ENCODE peak calls at places on chromosomes 16 and 17, in seven cellular contexts. O is heart left ventricle, E is right lobe of liver, R is stomach, M is ovary, P is body of pancreas, L is suprapubic skin. A is an unnamed sample.

GRCh38 chr16:71540-72341 is 690 bp downstream of the RHBDF1 start:
- DNase-seq in M (peak; percentile 75), E (no peak), O (no peak), R (peak; percentile 57), L (peak; percentile 95), P (peak; percentile 86), A (peak; percentile 93)

GRCh38 chr16:1509307-1510221 is 16.4 kb downstream of the TELO2 start:
- DNase-seq in E (peak; percentile 61), O (peak; percentile 84), P (no peak), R (no peak), M (no peak), L (no peak), A (no peak)

GRCh38 chr16:8730335-8730915 is 56.0 kb downstream of the ABAT start:
- DNase-seq in E (peak; percentile 85), L (no peak), O (no peak), M (no peak), R (no peak), P (peak; percentile 88), A (peak; percentile 37)

GRCh38 chr16:11201498-11202259 is 54.3 kb downstream of the SOCS1 start:
- DNase-seq in O (no peak), R (peak; percentile 41), P (no peak), M (no peak), L (no peak), E (peak; percentile 68), A (no peak)

GRCh38 chr17:32783602-32784001 is 93.3 kb downstream of the MYO1D start:
- DNase-seq in E (no peak), M (no peak), P (no peak), R (no peak), L (no peak), O (no peak), A (no peak)

GRCh38 chr17:82407255-82407654 is 10.9 kb upstream of the HEXD start:
- DNase-seq in E (no peak), R (peak; percentile 35), L (no peak), P (no peak), M (no peak), O (no peak), A (no peak)

GRCh38 chr17:31433091-31433790 is 41.8 kb downstream of the RAB11FIP4 start:
- DNase-seq in O (no peak), R (no peak), E (no peak), L (no peak), P (no peak), M (no peak), A (no peak)

GRCh38 chr17:81424613-81425017 is 29.4 kb downstream of the BAHCC1 start:
- DNase-seq in R (no peak), E (no peak), L (no peak), O (no peak), P (no peak), M (no peak), A (no peak)

GRCh38 chr17:17042851-17043667 is 802 bp downstream of the MPRIP start:
- DNase-seq in M (peak; percentile 51), E (no peak), O (no peak), P (no peak), L (no peak), R (no peak), A (no peak)

GRCh38 chr16:57186630-57187507 is 740 bp downstream of the RSPRY1 start:
- DNase-seq in R (no peak), M (peak; percentile 48), E (peak; percentile 28), O (no peak), P (peak; percentile 38), L (no peak), A (no peak)

GRCh38 chr17:58324409-58325288 is 3.9 kb downstream of the TSPOAP1 start:
- DNase-seq in L (no peak), O (peak; percentile 67), P (peak; percentile 73), R (peak; percentile 69), M (peak; percentile 71), E (peak; percentile 48), A (no peak)

GRCh38 chr16:71628810-71629209 is 2.8 kb downstream of the MARVELD3 start:
- DNase-seq in R (no peak), P (peak; percentile 19), E (no peak), M (no peak), L (no peak), O (no peak), A (no peak)

DNA sequence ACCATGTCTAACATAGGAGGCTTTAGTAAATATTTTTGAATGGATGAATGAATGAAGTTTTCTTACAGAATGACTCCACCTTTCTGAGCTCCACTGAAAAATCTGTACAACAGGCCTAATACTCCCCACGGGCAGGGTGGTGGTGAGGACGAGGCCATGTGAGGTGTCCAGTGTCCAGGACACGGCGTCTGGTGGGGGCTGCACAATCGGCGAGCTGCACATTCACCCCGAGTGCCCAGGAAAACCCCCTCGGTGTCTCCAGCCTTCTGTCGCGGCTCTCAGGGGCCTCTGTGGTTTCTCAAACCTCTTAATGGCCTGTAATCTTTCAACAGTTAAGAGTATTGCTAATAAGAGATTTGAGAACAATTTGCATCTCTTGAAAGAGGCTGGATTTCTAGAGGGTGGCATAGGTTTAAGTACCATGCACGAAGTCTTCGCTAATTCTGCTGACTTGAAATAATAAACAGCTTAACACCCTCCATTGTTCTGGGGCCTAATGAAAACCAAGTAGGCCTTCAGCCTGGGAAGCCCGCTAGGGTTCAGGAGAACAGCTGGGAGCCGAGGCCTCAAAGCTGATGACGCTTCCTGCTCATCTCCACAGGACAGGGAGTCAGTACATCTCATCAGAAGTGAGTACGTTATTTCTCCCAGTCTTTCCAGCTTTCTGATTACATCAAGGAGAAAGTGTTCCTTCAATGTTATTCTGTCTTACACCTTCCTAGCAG is 304.6 kb upstream of the FOXF1 start:
- DNase-seq in O (no peak), R (no peak), M (no peak), E (no peak), P (no peak), L (no peak), A (no peak)
- TF ChIP-seq CTCF in O (no peak), R (no peak), M (no peak), E (no peak), P (no peak), L (no peak), A (no peak)

GRCh38 chr16:84597518-84598390 is 20.1 kb downstream of the COTL1 start:
- DNase-seq in P (no peak), M (no peak), L (no peak), E (no peak), O (no peak), R (no peak), A (no peak)

GRCh38 chr16:84596801-84597517 is 20.9 kb downstream of the COTL1 start:
- DNase-seq in O (no peak), P (no peak), M (no peak), R (no peak), L (no peak), E (no peak), A (no peak)

GRCh38 chr16:84598391-84598750 is 19.5 kb downstream of the COTL1 start:
- DNase-seq in O (no peak), L (no peak), R (no peak), P (no peak), E (no peak), M (no peak), A (no peak)

GRCh38 chr16:84600343-84601229 is 17.3 kb downstream of the COTL1 start:
- DNase-seq in R (no peak), L (no peak), M (no peak), E (peak; percentile 21), O (no peak), P (no peak), A (no peak)

DNA sequence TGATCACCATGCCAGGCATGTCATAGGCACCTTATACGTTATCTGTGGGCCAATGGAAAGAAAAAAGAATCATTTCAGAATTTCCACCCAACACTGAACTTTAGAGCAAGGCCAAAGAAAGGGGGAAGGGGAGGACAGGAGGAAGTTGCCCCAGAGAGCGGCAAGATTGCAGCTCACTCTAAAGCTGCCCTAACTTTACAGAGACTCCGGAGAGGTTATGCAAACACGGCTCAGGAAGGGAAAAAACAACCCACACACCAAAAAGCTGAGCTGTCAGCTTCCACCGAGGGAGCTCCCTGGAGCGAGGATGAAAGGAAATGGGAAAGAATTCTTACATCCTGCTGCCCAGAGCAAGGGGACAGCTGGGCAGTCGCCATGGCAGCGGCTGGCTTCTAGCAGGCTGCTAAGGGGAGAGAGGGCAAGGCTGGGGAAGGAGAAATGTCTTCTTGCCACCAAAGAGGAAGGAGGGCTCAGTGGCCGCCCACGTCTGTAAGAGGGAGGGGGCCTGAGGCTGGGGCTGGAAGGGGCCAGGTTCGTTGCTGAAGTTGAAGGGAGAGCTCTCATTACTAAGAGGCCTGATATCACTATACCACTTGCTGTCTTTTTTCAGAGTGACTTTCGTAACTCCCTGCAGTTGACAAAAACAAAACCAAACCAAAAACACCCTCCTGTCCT is 18.2 kb downstream of the COTL1 start:
- DNase-seq in O (peak; percentile 84), E (peak; percentile 71), P (peak; percentile 26), M (peak; percentile 46), R (peak; percentile 51), L (no peak), A (peak; percentile 77)
- H3K4me1 ChIP-seq in O (peaks cover 92% of the 10 kb centered on the region), E (no peaks in the 10 kb centered on the region), P (peaks cover 9% of the 10 kb centered on the region), M (peaks cover 15% of the 10 kb centered on the region), R (peaks cover 98% of the 10 kb centered on the region), L (peaks cover 63% of the 10 kb centered on the region), A (peaks cover 56% of the 10 kb centered on the region)

GRCh38 chr16:7334801-7335560 is 2.3 kb downstream of the RBFOX1 start:
- DNase-seq in R (no peak), M (no peak), E (no peak), P (no peak), O (no peak), L (no peak), A (no peak)
- TF ChIP-seq POLR2A in R (no peak), M (no peak), E (no peak), P (no peak), O (no peak), L (no peak), A (no peak)

DNA sequence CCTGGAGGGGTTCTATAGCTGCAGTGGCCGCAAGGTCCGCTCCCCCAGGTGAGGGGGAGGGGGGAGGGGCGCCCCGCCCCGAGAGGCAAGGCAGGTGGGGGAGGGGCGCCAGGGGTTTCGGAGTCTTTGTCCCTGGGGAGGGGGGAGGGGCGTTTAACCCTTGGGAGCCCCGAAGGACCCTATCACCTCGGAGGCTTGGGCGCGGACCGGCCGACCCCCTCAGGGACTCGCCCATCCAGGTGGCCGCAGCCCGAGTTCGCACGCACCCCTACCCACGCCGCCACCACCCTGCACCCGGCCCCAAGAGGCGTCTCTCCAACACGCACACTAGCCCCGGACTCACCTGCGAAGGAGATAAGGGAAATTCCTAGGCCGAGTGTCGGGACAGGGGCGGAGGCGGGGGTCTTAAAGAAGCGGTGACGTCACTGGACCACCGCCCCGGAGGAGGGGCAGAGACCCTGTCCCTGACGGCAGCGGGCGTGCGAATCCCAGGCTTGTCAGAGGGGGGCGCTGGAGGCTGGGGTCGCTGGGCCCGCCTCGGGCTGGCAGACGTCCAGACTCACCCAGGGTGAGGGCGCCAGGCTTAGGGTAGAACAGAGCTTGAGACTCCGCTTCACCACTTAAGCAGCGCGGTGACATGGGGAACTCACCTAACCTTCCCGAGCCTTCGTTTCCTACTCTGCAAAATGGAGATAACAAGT is at the start of gene CLDN6:
- DNase-seq in R (no peak), L (no peak), O (no peak), P (peak; percentile 45), M (no peak), E (no peak), A (no peak)
- TF ChIP-seq CTCF in R (no peak), L (no peak), O (peak; percentile 10), P (peak; percentile 21), M (no peak), E (no peak), A (no peak)